ENCODE peak calls at places on chromosomes 2 and 18, in nine cellular contexts. One of them, this sample, is unnamed.

GRCh38 chr2:53516650-53517049 is 251.0 kb upstream of the CHAC2 start:
- DNase-seq in IMR-90: no peak
- DNase-seq in AG10803: no peak
- DNase-seq in body of pancreas: no peak
- DNase-seq in NT2/D1: no peak
- DNase-seq in upper lobe of right lung: no peak
- DNase-seq in HAP-1: no peak
- DNase-seq in sigmoid colon: no peak
- DNase-seq in GM12878: no peak
- DNase-seq in this sample: no peak

GRCh38 chr2:181937473-181937872 is 45.9 kb downstream of the ITPRID2 start:
- DNase-seq in upper lobe of right lung: no peak
- DNase-seq in IMR-90: peak; percentile 61
- DNase-seq in body of pancreas: no peak
- DNase-seq in GM12878: no peak
- DNase-seq in HAP-1: no peak
- DNase-seq in AG10803: peak; percentile 44
- DNase-seq in sigmoid colon: no peak
- DNase-seq in NT2/D1: no peak
- DNase-seq in this sample: peak; percentile 48

GRCh38 chr2:179991344-179991743 is 15.8 kb downstream of the CWC22 start:
- DNase-seq in IMR-90: no peak
- DNase-seq in GM12878: no peak
- DNase-seq in AG10803: peak; percentile 9
- DNase-seq in sigmoid colon: no peak
- DNase-seq in NT2/D1: no peak
- DNase-seq in upper lobe of right lung: no peak
- DNase-seq in body of pancreas: no peak
- DNase-seq in HAP-1: no peak
- DNase-seq in this sample: peak; percentile 17

GRCh38 chr2:200585730-200586643 is at the start of gene AOX1:
- DNase-seq in GM12878: no peak
- DNase-seq in HAP-1: no peak
- DNase-seq in upper lobe of right lung: peak; percentile 75
- DNase-seq in sigmoid colon: peak; percentile 90
- DNase-seq in AG10803: peak; percentile 62
- DNase-seq in IMR-90: peak; percentile 45
- DNase-seq in body of pancreas: peak; percentile 80
- DNase-seq in NT2/D1: peak; percentile 71
- DNase-seq in this sample: peak; percentile 67

GRCh38 chr18:26008096-26008495 is 82.3 kb downstream of the SS18 start:
- DNase-seq in IMR-90: no peak
- DNase-seq in HAP-1: no peak
- DNase-seq in GM12878: no peak
- DNase-seq in upper lobe of right lung: no peak
- DNase-seq in body of pancreas: no peak
- DNase-seq in AG10803: no peak
- DNase-seq in NT2/D1: no peak
- DNase-seq in sigmoid colon: no peak
- DNase-seq in this sample: no peak

GRCh38 chr2:2256011-2256410 is 75.1 kb downstream of the MYT1L start:
- DNase-seq in upper lobe of right lung: peak; percentile 16
- DNase-seq in body of pancreas: no peak
- DNase-seq in sigmoid colon: no peak
- DNase-seq in NT2/D1: no peak
- DNase-seq in HAP-1: no peak
- DNase-seq in AG10803: no peak
- DNase-seq in IMR-90: no peak
- DNase-seq in GM12878: no peak
- DNase-seq in this sample: no peak

GRCh38 chr2:60533114-60534033 is 20.1 kb downstream of the BCL11A start:
- DNase-seq in NT2/D1: no peak
- DNase-seq in upper lobe of right lung: no peak
- DNase-seq in GM12878: no peak
- DNase-seq in sigmoid colon: no peak
- DNase-seq in IMR-90: peak; percentile 89
- DNase-seq in body of pancreas: no peak
- DNase-seq in HAP-1: no peak
- DNase-seq in AG10803: peak; percentile 89
- DNase-seq in this sample: peak; percentile 3

GRCh38 chr2:222398446-222398885 is 25.9 kb upstream of the SGPP2 start:
- DNase-seq in AG10803: no peak
- DNase-seq in HAP-1: no peak
- DNase-seq in sigmoid colon: no peak
- DNase-seq in NT2/D1: no peak
- DNase-seq in upper lobe of right lung: no peak
- DNase-seq in GM12878: no peak
- DNase-seq in IMR-90: no peak
- DNase-seq in body of pancreas: no peak
- DNase-seq in this sample: peak; percentile 3

GRCh38 chr2:196592912-196593881 is 46.3 kb upstream of the CCDC150 start:
- DNase-seq in HAP-1: peak; percentile 54
- DNase-seq in upper lobe of right lung: peak; percentile 70
- DNase-seq in AG10803: peak; percentile 66
- DNase-seq in body of pancreas: peak; percentile 22
- DNase-seq in NT2/D1: peak; percentile 54
- DNase-seq in GM12878: no peak
- DNase-seq in sigmoid colon: no peak
- DNase-seq in IMR-90: peak; percentile 57
- DNase-seq in this sample: peak; percentile 63

GRCh38 chr2:126885701-126886121 is 13.0 kb upstream of the TEX51 start:
- DNase-seq in GM12878: no peak
- DNase-seq in upper lobe of right lung: peak; percentile 61
- DNase-seq in sigmoid colon: peak; percentile 72
- DNase-seq in body of pancreas: peak; percentile 20
- DNase-seq in HAP-1: no peak
- DNase-seq in AG10803: peak; percentile 13
- DNase-seq in NT2/D1: no peak
- DNase-seq in IMR-90: peak; percentile 28
- DNase-seq in this sample: peak; percentile 25

GRCh38 chr2:128319773-128320608 is 1.3 kb upstream of the HS6ST1 start:
- DNase-seq in body of pancreas: no peak
- DNase-seq in GM12878: no peak
- DNase-seq in HAP-1: no peak
- DNase-seq in sigmoid colon: peak; percentile 67
- DNase-seq in NT2/D1: no peak
- DNase-seq in IMR-90: no peak
- DNase-seq in AG10803: no peak
- DNase-seq in upper lobe of right lung: peak; percentile 61
- DNase-seq in this sample: no peak

DNA sequence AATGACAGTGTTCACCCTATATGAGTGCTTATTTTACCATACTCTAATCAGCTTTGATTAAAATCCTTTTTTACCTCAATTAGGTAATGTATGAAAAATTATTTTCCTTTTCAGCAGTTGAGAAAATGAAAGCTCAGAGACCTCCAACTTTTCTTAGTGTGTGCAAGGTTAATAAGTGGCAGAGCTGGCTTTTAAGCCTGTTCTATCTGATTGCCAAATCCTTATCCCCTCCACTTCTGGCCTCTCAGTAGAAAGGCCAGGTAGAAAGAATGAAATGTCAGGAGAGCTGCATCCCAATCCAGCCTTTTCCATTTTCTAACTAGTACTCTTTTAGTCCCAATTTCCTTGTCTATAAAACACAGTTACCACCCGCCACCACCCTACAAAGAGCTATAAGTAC is 67.6 kb upstream of the LCLAT1 start:
- DNase-seq in GM12878: no peak
- DNase-seq in upper lobe of right lung: no peak
- DNase-seq in NT2/D1: no peak
- DNase-seq in HAP-1: no peak
- DNase-seq in AG10803: no peak
- DNase-seq in sigmoid colon: no peak
- DNase-seq in body of pancreas: no peak
- DNase-seq in IMR-90: no peak
- DNase-seq in this sample: no peak
- H3K4me3 ChIP-seq in GM12878: no peak overlapping the region
- H3K4me3 ChIP-seq in upper lobe of right lung: no peak overlapping the region
- H3K4me3 ChIP-seq in NT2/D1: no peak overlapping the region
- H3K4me3 ChIP-seq in HAP-1: no peak overlapping the region
- H3K4me3 ChIP-seq in AG10803: no peak overlapping the region
- H3K4me3 ChIP-seq in sigmoid colon: no peak overlapping the region
- H3K4me3 ChIP-seq in body of pancreas: no peak overlapping the region
- H3K4me3 ChIP-seq in IMR-90: no peak overlapping the region
- H3K4me3 ChIP-seq in this sample: no peak overlapping the region

GRCh38 chr2:20438334-20439192 is 8.3 kb upstream of the RHOB start:
- DNase-seq in AG10803: peak; percentile 65
- DNase-seq in upper lobe of right lung: no peak
- DNase-seq in HAP-1: no peak
- DNase-seq in NT2/D1: no peak
- DNase-seq in body of pancreas: no peak
- DNase-seq in IMR-90: peak; percentile 94
- DNase-seq in sigmoid colon: peak; percentile 84
- DNase-seq in GM12878: no peak
- DNase-seq in this sample: peak; percentile 74

GRCh38 chr2:20439503-20439902 is 7.4 kb upstream of the RHOB start:
- DNase-seq in HAP-1: no peak
- DNase-seq in IMR-90: no peak
- DNase-seq in body of pancreas: no peak
- DNase-seq in NT2/D1: no peak
- DNase-seq in AG10803: no peak
- DNase-seq in GM12878: no peak
- DNase-seq in upper lobe of right lung: no peak
- DNase-seq in sigmoid colon: peak; percentile 62
- DNase-seq in this sample: peak; percentile 43

GRCh38 chr2:20436716-20437470 is 10.0 kb upstream of the RHOB start:
- DNase-seq in body of pancreas: no peak
- DNase-seq in GM12878: no peak
- DNase-seq in IMR-90: no peak
- DNase-seq in AG10803: no peak
- DNase-seq in sigmoid colon: peak; percentile 36
- DNase-seq in HAP-1: no peak
- DNase-seq in NT2/D1: no peak
- DNase-seq in upper lobe of right lung: no peak
- DNase-seq in this sample: no peak

GRCh38 chr2:20440001-20440560 is 6.8 kb upstream of the RHOB start:
- DNase-seq in GM12878: no peak
- DNase-seq in sigmoid colon: peak; percentile 58
- DNase-seq in upper lobe of right lung: no peak
- DNase-seq in NT2/D1: no peak
- DNase-seq in body of pancreas: no peak
- DNase-seq in AG10803: no peak
- DNase-seq in IMR-90: no peak
- DNase-seq in HAP-1: no peak
- DNase-seq in this sample: no peak

DNA sequence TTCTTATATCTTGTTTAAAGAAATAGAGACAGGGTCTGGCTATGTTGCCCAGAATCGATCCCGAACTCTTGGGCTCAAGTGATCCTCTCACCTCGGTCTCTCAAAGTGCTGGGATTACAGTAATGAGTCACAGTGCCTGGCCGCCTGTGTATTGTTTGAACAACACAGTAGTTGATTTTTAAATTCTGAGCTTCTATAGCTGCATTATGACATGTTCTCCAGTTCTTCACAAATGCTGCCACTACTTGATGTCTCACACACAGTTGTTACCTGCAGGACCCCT is 7.7 kb upstream of the RHOB start:
- DNase-seq in HAP-1: no peak
- DNase-seq in GM12878: no peak
- DNase-seq in upper lobe of right lung: no peak
- DNase-seq in IMR-90: peak; percentile 49
- DNase-seq in AG10803: no peak
- DNase-seq in body of pancreas: no peak
- DNase-seq in NT2/D1: no peak
- DNase-seq in sigmoid colon: peak; percentile 45
- DNase-seq in this sample: peak; percentile 81
- H3K4me3 ChIP-seq in HAP-1: no peak overlapping the region
- H3K4me3 ChIP-seq in GM12878: no peak overlapping the region
- H3K4me3 ChIP-seq in upper lobe of right lung: no peak overlapping the region
- H3K4me3 ChIP-seq in IMR-90: no peak overlapping the region
- H3K4me3 ChIP-seq in AG10803: no peak overlapping the region
- H3K4me3 ChIP-seq in body of pancreas: no peak overlapping the region
- H3K4me3 ChIP-seq in NT2/D1: no peak overlapping the region
- H3K4me3 ChIP-seq in sigmoid colon: no peak overlapping the region
- H3K4me3 ChIP-seq in this sample: no peak overlapping the region

GRCh38 chr2:207161247-207161646 is 4.5 kb downstream of the KLF7 start:
- DNase-seq in HAP-1: no peak
- DNase-seq in upper lobe of right lung: no peak
- DNase-seq in body of pancreas: no peak
- DNase-seq in IMR-90: no peak
- DNase-seq in sigmoid colon: no peak
- DNase-seq in NT2/D1: no peak
- DNase-seq in AG10803: no peak
- DNase-seq in GM12878: no peak
- DNase-seq in this sample: peak; percentile 39

GRCh38 chr2:207163815-207164747 is 1.7 kb downstream of the KLF7 start:
- DNase-seq in AG10803: peak; percentile 60
- DNase-seq in upper lobe of right lung: peak; percentile 74
- DNase-seq in sigmoid colon: peak; percentile 85
- DNase-seq in body of pancreas: peak; percentile 62
- DNase-seq in NT2/D1: no peak
- DNase-seq in HAP-1: peak; percentile 43
- DNase-seq in GM12878: no peak
- DNase-seq in IMR-90: peak; percentile 48
- DNase-seq in this sample: peak; percentile 77

GRCh38 chr2:207161724-207162123 is 4.0 kb downstream of the KLF7 start:
- DNase-seq in NT2/D1: no peak
- DNase-seq in IMR-90: peak; percentile 76
- DNase-seq in body of pancreas: no peak
- DNase-seq in GM12878: no peak
- DNase-seq in sigmoid colon: no peak
- DNase-seq in upper lobe of right lung: no peak
- DNase-seq in HAP-1: no peak
- DNase-seq in AG10803: peak; percentile 67
- DNase-seq in this sample: peak; percentile 51

GRCh38 chr2:207163053-207163814 is 2.5 kb downstream of the KLF7 start:
- DNase-seq in NT2/D1: no peak
- DNase-seq in body of pancreas: peak; percentile 45
- DNase-seq in upper lobe of right lung: no peak
- DNase-seq in IMR-90: peak; percentile 92
- DNase-seq in sigmoid colon: no peak
- DNase-seq in HAP-1: no peak
- DNase-seq in AG10803: peak; percentile 92
- DNase-seq in GM12878: no peak
- DNase-seq in this sample: peak; percentile 88

GRCh38 chr2:207162319-207162718 is 3.4 kb downstream of the KLF7 start:
- DNase-seq in sigmoid colon: no peak
- DNase-seq in GM12878: no peak
- DNase-seq in AG10803: peak; percentile 87
- DNase-seq in upper lobe of right lung: no peak
- DNase-seq in IMR-90: no peak
- DNase-seq in HAP-1: no peak
- DNase-seq in body of pancreas: no peak
- DNase-seq in NT2/D1: no peak
- DNase-seq in this sample: peak; percentile 57
- H3K4me3 ChIP-seq in sigmoid colon: peak overlapping the region; percentile 92
- H3K4me3 ChIP-seq in GM12878: peak overlapping the region; percentile 89
- H3K4me3 ChIP-seq in AG10803: peak overlapping the region; percentile 95
- H3K4me3 ChIP-seq in upper lobe of right lung: peak overlapping the region; percentile 76
- H3K4me3 ChIP-seq in IMR-90: peak overlapping the region; percentile 94
- H3K4me3 ChIP-seq in HAP-1: peak overlapping the region; percentile 66
- H3K4me3 ChIP-seq in body of pancreas: no peak overlapping the region
- H3K4me3 ChIP-seq in NT2/D1: no peak overlapping the region
- H3K4me3 ChIP-seq in this sample: peak overlapping the region; percentile 96

DNA sequence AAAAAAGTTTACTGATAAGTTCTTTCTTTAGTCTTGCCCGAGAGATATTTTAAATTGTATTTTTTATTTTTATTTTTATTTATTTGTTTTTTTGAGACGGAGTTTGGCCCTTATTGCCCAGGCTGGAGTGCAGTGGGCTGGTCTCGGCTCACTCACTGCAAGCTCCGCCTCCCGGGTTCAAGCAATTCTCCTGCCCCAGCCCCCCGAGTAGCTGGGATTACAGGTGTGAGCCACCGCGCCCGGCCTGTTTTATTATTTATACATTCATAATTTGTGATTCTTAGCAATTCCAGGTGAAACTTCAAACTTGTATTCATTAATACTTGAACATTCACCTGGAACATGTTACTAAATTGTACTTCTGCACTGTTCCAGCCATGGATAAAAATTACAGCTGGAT is 2.9 kb downstream of the CREB1 start:
- DNase-seq in HAP-1: no peak
- DNase-seq in IMR-90: no peak
- DNase-seq in AG10803: no peak
- DNase-seq in NT2/D1: no peak
- DNase-seq in body of pancreas: no peak
- DNase-seq in upper lobe of right lung: no peak
- DNase-seq in sigmoid colon: no peak
- DNase-seq in GM12878: no peak
- DNase-seq in this sample: no peak
- H3K4me3 ChIP-seq in HAP-1: no peak overlapping the region
- H3K4me3 ChIP-seq in IMR-90: no peak overlapping the region
- H3K4me3 ChIP-seq in AG10803: no peak overlapping the region
- H3K4me3 ChIP-seq in NT2/D1: no peak overlapping the region
- H3K4me3 ChIP-seq in body of pancreas: no peak overlapping the region
- H3K4me3 ChIP-seq in upper lobe of right lung: no peak overlapping the region
- H3K4me3 ChIP-seq in sigmoid colon: no peak overlapping the region
- H3K4me3 ChIP-seq in GM12878: peak overlapping the region; percentile 51
- H3K4me3 ChIP-seq in this sample: no peak overlapping the region

This sample was measured in cardiac fibroblast.